ENCODE peak calls at places on chromosomes 4 and X, in ten cellular contexts. P is A549; H is CD4-positive, alpha-beta memory T cell; I is kidney epithelial cell; L is fibroblast of lung; A is adipocyte; T is BE2C; X is cardiac muscle cell; C is GM06990; Y is Peyer's patch. R is an unnamed sample.

GRCh38 chr4:159015862-159016261 is 87.0 kb upstream of the RAPGEF2 start:
- DNase-seq in T (no peak), X (no peak), P (no peak), Y (no peak), I (no peak), A (peak; percentile 19), H (no peak), C (no peak), L (no peak), R (no peak)

GRCh38 chr4:139655116-139655515 is 10.5 kb upstream of the MGST2 start:
- DNase-seq in C (no peak), I (no peak), P (no peak), A (peak; percentile 63), L (peak; percentile 56), T (peak; percentile 47), Y (no peak), X (peak; percentile 41), H (no peak), R (no peak)

GRCh38 chrX:68693481-68694410 is 46.3 kb downstream of the STARD8 start:
- DNase-seq in Y (peak; percentile 52), C (peak; percentile 14), L (peak; percentile 71), H (no peak), T (peak; percentile 71), I (no peak), P (no peak), A (peak; percentile 75), X (peak; percentile 82), R (no peak)

GRCh38 chr4:38669233-38669632 is 5.2 kb downstream of the KLF3 start:
- DNase-seq in C (no peak), T (no peak), I (no peak), P (no peak), H (peak; percentile 46), X (no peak), L (peak; percentile 69), Y (no peak), A (no peak), R (no peak)

GRCh38 chr4:118941149-118941548 is 52.5 kb downstream of the SYNPO2 start:
- DNase-seq in Y (no peak), A (peak; percentile 58), P (no peak), I (no peak), C (no peak), L (no peak), H (no peak), T (peak; percentile 56), X (no peak), R (no peak)

GRCh38 chrX:114050075-114050796 is 533.6 kb upstream of the HTR2C start:
- DNase-seq in L (no peak), C (no peak), I (no peak), A (no peak), X (no peak), Y (no peak), H (no peak), P (no peak), T (no peak), R (no peak)

GRCh38 chr4:74365761-74366160 is 816 bp downstream of the EREG start:
- DNase-seq in I (no peak), Y (peak; percentile 62), T (peak; percentile 14), X (peak; percentile 42), P (no peak), L (peak; percentile 13), A (no peak), H (no peak), C (no peak), R (no peak)

GRCh38 chr4:80202784-80203553 is 5.7 kb downstream of the PRDM8 start:
- DNase-seq in A (peak; percentile 71), X (peak; percentile 55), C (peak; percentile 75), T (no peak), P (no peak), L (peak; percentile 54), Y (peak; percentile 57), H (peak; percentile 74), I (no peak), R (peak; percentile 52)

GRCh38 chr4:77911842-77912450 is 49.3 kb downstream of the MRPL1 start:
- DNase-seq in C (peak; percentile 26), Y (no peak), I (no peak), X (no peak), L (peak; percentile 5), H (no peak), T (no peak), P (no peak), A (peak; percentile 46), R (no peak)

GRCh38 chr4:76562851-76563803 is 128.1 kb downstream of the SHROOM3 start:
- DNase-seq in Y (no peak), X (no peak), L (peak; percentile 70), A (no peak), P (no peak), T (no peak), H (no peak), I (no peak), C (no peak), R (no peak)

GRCh38 chrX:53379747-53380146 is 42.7 kb downstream of the SMC1A start:
- DNase-seq in I (no peak), P (no peak), T (no peak), A (no peak), C (no peak), H (no peak), Y (no peak), X (no peak), L (no peak), R (no peak)

GRCh38 chr4:25862411-25863346 is at the start of gene SEL1L3:
- DNase-seq in T (no peak), H (peak; percentile 53), I (no peak), P (peak; percentile 14), A (peak; percentile 67), C (peak; percentile 70), Y (peak; percentile 89), L (no peak), X (peak; percentile 56), R (no peak)

GRCh38 chr4:20251796-20252655 is at the start of gene SLIT2:
- DNase-seq in T (peak; percentile 83), C (peak; percentile 25), Y (peak; percentile 71), P (peak; percentile 18), I (no peak), X (peak; percentile 94), A (peak; percentile 94), H (no peak), L (peak; percentile 78), R (peak; percentile 4)

GRCh38 chrX:133171962-133172708 is 46.0 kb downstream of the TFDP3 start:
- DNase-seq in I (no peak), H (no peak), Y (no peak), L (no peak), X (peak; percentile 41), A (peak; percentile 52), P (peak; percentile 1), C (no peak), T (no peak), R (peak; percentile 1)

GRCh38 chr4:169116270-169116901 is 106.3 kb upstream of the CBR4 start:
- DNase-seq in H (no peak), L (peak; percentile 61), P (no peak), Y (no peak), A (no peak), T (no peak), X (no peak), C (no peak), I (no peak), R (no peak)

GRCh38 chrX:80817002-80817401 is 7.3 kb upstream of the BRWD3 start:
- DNase-seq in I (no peak), C (no peak), X (no peak), T (no peak), A (no peak), H (no peak), L (peak; percentile 48), Y (no peak), P (no peak), R (no peak)

GRCh38 chr4:43456383-43456782 is 563.9 kb downstream of the GRXCR1 start:
- DNase-seq in X (no peak), H (no peak), A (no peak), I (peak; percentile 37), T (no peak), Y (no peak), P (no peak), L (peak; percentile 91), C (no peak), R (no peak)
- H3K4me3 ChIP-seq in X (no peak overlapping the region), H (no peak overlapping the region), A (peak overlapping the region; percentile 14), I (no peak overlapping the region), T (no peak overlapping the region), Y (no peak overlapping the region), P (no peak overlapping the region), L (no peak overlapping the region), C (no peak overlapping the region), R (no peak overlapping the region)

DNA sequence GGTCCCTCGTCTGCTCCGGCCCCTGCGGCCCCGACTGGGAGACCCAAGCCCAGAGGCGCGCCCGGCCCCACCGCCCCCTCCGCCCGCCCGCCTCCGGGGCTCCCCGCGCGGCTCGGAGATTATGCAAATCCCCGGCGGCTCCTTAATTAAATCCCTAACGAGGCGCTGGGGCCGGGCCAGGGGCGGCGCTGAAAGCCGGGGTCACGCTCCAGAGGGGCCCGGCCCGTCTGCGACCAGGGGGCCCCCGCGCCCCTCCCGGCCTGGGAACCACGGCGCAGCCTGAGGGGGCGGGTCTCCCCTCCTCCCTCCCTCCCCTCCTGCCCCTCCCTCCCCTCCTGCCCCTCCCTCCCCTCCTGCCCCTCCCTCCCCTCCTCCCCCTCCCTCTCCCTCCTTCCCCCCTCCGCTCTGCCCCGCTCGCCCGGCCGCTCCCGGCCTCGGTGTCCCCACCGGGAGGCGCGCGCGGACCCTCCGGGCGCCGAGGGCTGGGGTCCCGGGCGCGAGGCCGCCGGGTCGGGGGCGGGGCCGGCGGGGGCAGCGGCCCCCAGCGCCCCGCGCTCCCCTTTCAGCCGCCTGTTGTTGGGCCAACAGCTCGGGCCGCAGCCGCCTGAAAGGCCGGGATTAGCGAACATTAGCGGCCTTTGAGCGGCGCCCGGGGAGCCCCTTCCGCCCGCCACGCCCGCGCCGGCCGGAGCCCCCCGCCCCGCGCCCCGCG is 25.9 kb upstream of the FGFR3 start:
- DNase-seq in I (no peak), Y (no peak), X (peak; percentile 50), H (no peak), A (peak; percentile 48), T (no peak), L (no peak), P (no peak), C (no peak), R (no peak)
- H3K4me3 ChIP-seq in I (peak overlapping the region; percentile 4), Y (peak overlapping the region; percentile 48), X (peak overlapping the region; percentile 37), H (no peak overlapping the region), A (no peak overlapping the region), T (peak overlapping the region; percentile 36), L (peak overlapping the region; percentile 48), P (peak overlapping the region; percentile 95), C (peak overlapping the region; percentile 31), R (no peak overlapping the region)

GRCh38 chr4:37244583-37245390 is at the start of gene NWD2:
- DNase-seq in H (no peak), P (no peak), C (no peak), Y (no peak), L (peak; percentile 12), A (peak; percentile 1), T (peak; percentile 6), X (peak; percentile 62), I (no peak), R (no peak)
- H3K4me3 ChIP-seq in H (no peak within 1 kb of the TSS), P (no peak within 1 kb of the TSS), C (no peak within 1 kb of the TSS), Y (peak within 1 kb of the TSS; percentile 32), L (no peak within 1 kb of the TSS), A (peak within 1 kb of the TSS; percentile 44), T (no peak within 1 kb of the TSS), X (peak within 1 kb of the TSS; percentile 31), I (no peak within 1 kb of the TSS), R (no peak within 1 kb of the TSS)

DNA sequence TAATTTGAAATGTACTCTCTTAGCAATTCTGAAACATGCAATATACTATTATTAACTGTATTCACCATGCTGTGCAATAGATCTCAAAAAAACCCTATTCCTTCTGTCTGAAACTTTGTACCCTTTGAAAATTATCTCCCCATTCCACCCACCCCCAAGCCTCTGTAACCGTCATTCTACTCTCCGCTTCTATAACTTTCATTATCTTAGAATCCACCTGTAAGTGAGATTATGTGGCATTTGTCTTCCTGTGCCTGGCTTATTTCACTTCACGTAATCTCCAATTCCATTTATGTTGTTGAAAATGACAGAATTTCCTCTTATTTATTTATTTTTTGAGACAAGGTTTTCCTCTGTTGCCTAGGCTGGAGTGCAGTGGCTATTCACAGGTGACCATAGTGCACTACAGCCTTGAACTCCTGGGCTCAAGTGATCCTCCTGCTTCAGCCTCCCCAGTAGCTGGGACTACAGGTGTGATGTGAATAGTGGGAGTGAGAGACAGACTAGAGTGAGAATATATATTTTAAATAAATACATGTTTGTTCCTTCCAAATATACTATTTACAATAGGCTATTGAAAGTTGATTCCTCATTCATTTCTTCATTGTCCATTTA is 30.5 kb downstream of the VSIG4 start:
- DNase-seq in L (no peak), T (no peak), P (no peak), X (no peak), Y (no peak), I (no peak), H (no peak), C (no peak), A (no peak), R (peak; percentile 87)
- H3K4me3 ChIP-seq in L (no peak overlapping the region), T (no peak overlapping the region), P (no peak overlapping the region), X (no peak overlapping the region), Y (no peak overlapping the region), I (no peak overlapping the region), H (no peak overlapping the region), C (no peak overlapping the region), A (no peak overlapping the region), R (no peak overlapping the region)

R was measured in Jurkat, Clone E6-1.